ENCODE peak calls at places on chromosomes 16 and 17, in six cellular contexts. T, O, C, N, R and J are unnamed samples.

GRCh38 chr16:56673916-56674315 is 4.3 kb downstream of the MT1H start:
- DNase-seq in T (no peak), O (no peak), C (no peak), N (no peak), R (peak; percentile 47), J (no peak)

GRCh38 chr16:84864266-84864955 is 44.6 kb downstream of the CRISPLD2 start:
- DNase-seq in T (no peak), O (no peak), C (no peak), N (no peak), R (no peak), J (no peak)

GRCh38 chr16:86917471-86918365 is 339.4 kb downstream of the FOXL1 start:
- DNase-seq in T (peak; percentile 14), O (no peak), C (no peak), N (no peak), R (no peak), J (no peak)

GRCh38 chr17:76791053-76791980 is 53.4 kb downstream of the MFSD11 start:
- DNase-seq in T (peak; percentile 81), O (peak; percentile 33), C (no peak), N (no peak), R (peak; percentile 39), J (no peak)

GRCh38 chr17:3950584-3950983 is 13.7 kb downstream of the ATP2A3 start:
- DNase-seq in T (no peak), O (no peak), C (no peak), N (no peak), R (no peak), J (no peak)

GRCh38 chr17:7047566-7047965 is 3.7 kb upstream of the SLC16A11 start:
- DNase-seq in T (no peak), O (no peak), C (no peak), N (no peak), R (no peak), J (no peak)

GRCh38 chr17:3030096-3030495 is 33.3 kb downstream of the OR1D5 start:
- DNase-seq in T (no peak), O (no peak), C (no peak), N (no peak), R (no peak), J (no peak)

GRCh38 chr17:38897671-38898290 is 27.6 kb upstream of the LASP1NB start:
- DNase-seq in T (no peak), O (no peak), C (no peak), N (no peak), R (no peak), J (no peak)

GRCh38 chr16:79980650-79981521 is 380.3 kb upstream of the MAF start:
- DNase-seq in T (no peak), O (no peak), C (no peak), N (no peak), R (no peak), J (no peak)

GRCh38 chr17:31677036-31677435 is 182.0 kb downstream of the COPRS start:
- DNase-seq in T (no peak), O (no peak), C (no peak), N (no peak), R (no peak), J (no peak)

GRCh38 chr16:58462997-58463891 is 36.7 kb upstream of the NDRG4 start:
- DNase-seq in T (peak; percentile 62), O (no peak), C (no peak), N (peak; percentile 70), R (no peak), J (no peak)
- TF ChIP-seq ZNF274 in T (no peak), O (no peak), C (no peak), N (no peak), R (no peak), J (no peak)

DNA sequence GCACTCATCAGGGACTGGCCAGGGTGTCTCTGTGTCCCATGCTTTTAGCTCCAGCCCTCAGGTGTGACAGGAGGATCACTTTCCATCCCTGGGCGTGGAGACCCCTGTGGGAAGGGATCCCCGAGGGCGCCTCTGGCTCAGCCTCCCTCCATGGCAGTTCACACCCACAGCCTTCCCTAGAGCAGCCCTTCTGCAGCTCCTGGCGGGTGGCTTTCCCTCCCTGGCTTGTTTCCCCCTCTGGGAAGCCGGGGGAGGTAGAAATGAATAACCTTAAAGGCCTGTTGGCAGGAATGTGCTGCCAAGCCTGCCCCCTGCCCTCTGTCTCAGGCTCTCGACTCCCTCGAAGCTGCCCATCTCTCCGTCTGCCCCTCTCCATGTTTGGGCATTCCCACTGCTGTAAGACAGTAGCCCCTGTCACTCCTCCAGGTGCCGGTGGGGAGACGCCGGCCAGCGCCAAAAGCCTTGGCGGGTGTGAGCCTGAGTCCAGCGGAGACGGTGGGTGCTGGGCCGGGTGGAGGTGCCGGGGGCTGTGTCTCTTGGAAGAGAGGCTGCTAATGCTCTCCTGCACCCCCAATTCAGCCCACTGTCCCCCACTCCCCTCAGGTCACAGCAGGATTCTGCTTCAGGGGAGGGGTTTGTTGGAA is 2.1 kb upstream of the ATP2A1 start:
- DNase-seq in T (no peak), O (no peak), C (no peak), N (no peak), R (no peak), J (no peak)
- TF ChIP-seq YY1 in T (no peak), O (no peak), C (no peak), N (no peak), R (no peak), J (no peak)

GRCh38 chr16:46886764-46887523 is 2.8 kb downstream of the GPT2 start:
- DNase-seq in T (no peak), O (no peak), C (no peak), N (no peak), R (no peak), J (no peak)
- H3K9ac ChIP-seq in T (no peak overlapping the region), O (no peak overlapping the region), C (no peak overlapping the region), N (no peak overlapping the region), R (peak overlapping the region; percentile 89), J (no peak overlapping the region)

GRCh38 chr16:58127033-58127556 is 2.1 kb downstream of the CFAP20 start:
- DNase-seq in T (no peak), O (no peak), C (no peak), N (no peak), R (peak; percentile 49), J (no peak)
- TF ChIP-seq ZNF274 in T (no peak), O (no peak), C (no peak), N (no peak), R (no peak), J (no peak)